ENCODE peak calls at places on chromosome X, in six cellular contexts. E is heart left ventricle, Z is fibroblast of lung, P is ascending aorta, W is cardiac muscle cell, J is tibial nerve. I is an unnamed sample.

GRCh38 chrX:80432863-80433262 is 12.6 kb downstream of the TENT5D start:
- DNase-seq in E (no peak), J (no peak), Z (no peak), W (peak), P (no peak), I (peak)

GRCh38 chrX:36978886-36979285 is 29.3 kb upstream of the FAM47C start:
- DNase-seq in Z (peak), J (no peak), W (peak), P (no peak), E (no peak), I (no peak)

GRCh38 chrX:11329016-11329415 is 35.8 kb downstream of the AMELX start:
- DNase-seq in P (no peak), E (no peak), J (no peak), Z (peak), W (no peak), I (no peak)

GRCh38 chrX:64394874-64395567 is at the start of gene MTMR8:
- DNase-seq in J (peak), E (peak), W (peak), Z (no peak), P (peak), I (peak)

GRCh38 chrX:120308558-120308957 is 2.7 kb downstream of the TMEM255A start:
- DNase-seq in E (no peak), Z (no peak), J (no peak), P (no peak), W (no peak), I (no peak)

GRCh38 chrX:131322646-131323045 is 33.5 kb upstream of the IGSF1 start:
- DNase-seq in P (no peak), Z (peak), J (no peak), E (no peak), W (no peak), I (no peak)

GRCh38 chrX:53211391-53211978 is 13.5 kb downstream of the KDM5C start:
- DNase-seq in P (no peak), E (no peak), Z (peak), J (no peak), W (no peak), I (no peak)

GRCh38 chrX:40578039-40578438 is 2.7 kb upstream of the ATP6AP2 start:
- DNase-seq in J (no peak), Z (no peak), E (no peak), W (no peak), P (no peak), I (no peak)

GRCh38 chrX:130994671-130995070 is 63.5 kb upstream of the ARHGAP36 start:
- DNase-seq in W (peak), P (no peak), Z (no peak), J (no peak), E (no peak), I (no peak)

GRCh38 chrX:66191563-66191962 is 27.5 kb downstream of the HEPH start:
- DNase-seq in J (no peak), Z (no peak), W (no peak), E (no peak), P (no peak), I (no peak)

GRCh38 chrX:41180194-41180902 is 95.1 kb downstream of the USP9X start:
- DNase-seq in J (no peak), E (no peak), Z (peak), P (peak), W (peak), I (no peak)

GRCh38 chrX:13932416-13932815 is 97.3 kb downstream of the GEMIN8 start:
- DNase-seq in J (no peak), P (no peak), W (no peak), E (no peak), Z (no peak), I (no peak)

GRCh38 chrX:136694491-136695087 is 46.6 kb downstream of the CD40LG start:
- DNase-seq in E (no peak), Z (peak), J (no peak), W (peak), P (no peak), I (no peak)

GRCh38 chrX:47573334-47574095 is 8.7 kb upstream of the TIMP1 start:
- DNase-seq in J (peak), W (peak), Z (peak), E (peak), P (peak), I (no peak)

GRCh38 chrX:39614680-39614998 is 483.1 kb downstream of the BCOR start:
- DNase-seq in J (no peak), E (no peak), Z (no peak), P (no peak), W (no peak), I (no peak)

GRCh38 chrX:39767446-39767845 is 330.3 kb downstream of the BCOR start:
- DNase-seq in E (no peak), J (no peak), Z (peak), P (no peak), W (peak), I (no peak)

GRCh38 chrX:69285881-69286545 is 120.8 kb upstream of the PJA1 start:
- DNase-seq in J (peak), W (peak), E (peak), P (peak), Z (peak), I (peak)

GRCh38 chrX:30196322-30196721 is 19.0 kb upstream of the MAGEB2 start:
- DNase-seq in W (peak), Z (peak), E (no peak), P (no peak), J (no peak), I (no peak)

GRCh38 chrX:80246273-80246672 is 174.0 kb upstream of the TENT5D start:
- DNase-seq in W (peak), Z (no peak), P (no peak), J (no peak), E (no peak), I (no peak)

GRCh38 chrX:11375614-11376119 is 82.5 kb downstream of the AMELX start:
- DNase-seq in Z (no peak), P (no peak), E (no peak), J (no peak), W (no peak), I (no peak)

GRCh38 chrX:64894454-64895038 is 81.7 kb downstream of the ZC4H2 start:
- DNase-seq in J (no peak), Z (no peak), E (no peak), P (no peak), W (no peak), I (no peak)

GRCh38 chrX:54288277-54288676 is 69.6 kb downstream of the WNK3 start:
- DNase-seq in W (peak), E (no peak), P (no peak), Z (no peak), J (no peak), I (no peak)

GRCh38 chrX:19889582-19890342 is 2.4 kb upstream of the SH3KBP1 start:
- DNase-seq in J (no peak), E (no peak), W (peak), P (no peak), Z (peak), I (no peak)

GRCh38 chrX:21881881-21882574 is 26.2 kb downstream of the YY2 start:
- DNase-seq in W (no peak), J (no peak), Z (no peak), P (no peak), E (no peak), I (no peak)

GRCh38 chrX:10677490-10677889 is 57.1 kb upstream of the MID1 start:
- DNase-seq in J (no peak), Z (peak), E (no peak), P (peak), W (peak), I (no peak)

GRCh38 chrX:65838674-65839073 is 171.2 kb downstream of the MSN start:
- DNase-seq in J (no peak), Z (no peak), P (no peak), W (no peak), E (no peak), I (no peak)

GRCh38 chrX:123093792-123094191 is 90.3 kb upstream of the GRIA3 start:
- DNase-seq in P (no peak), Z (no peak), E (no peak), W (no peak), J (no peak), I (no peak)

GRCh38 chrX:81263067-81263466 is 61.2 kb downstream of the SH3BGRL start:
- DNase-seq in E (no peak), W (no peak), J (no peak), P (no peak), Z (no peak), I (no peak)

GRCh38 chrX:107470198-107470597 is 20.7 kb downstream of the FRMPD3 start:
- DNase-seq in Z (no peak), P (no peak), E (no peak), J (no peak), W (no peak), I (no peak)
- TF ChIP-seq CTCF in Z (no peak), P (no peak), E (no peak), J (no peak), W (no peak), I (no peak)

GRCh38 chrX:134548844-134549205 is 88.9 kb downstream of the HPRT1 start:
- DNase-seq in P (no peak), J (no peak), W (no peak), Z (no peak), E (no peak), I (no peak)

GRCh38 chrX:134546187-134546586 is 86.2 kb downstream of the HPRT1 start:
- DNase-seq in P (no peak), Z (no peak), W (peak), E (no peak), J (no peak), I (no peak)

GRCh38 chrX:134545524-134545923 is 85.6 kb downstream of the HPRT1 start:
- DNase-seq in P (no peak), Z (no peak), E (no peak), W (peak), J (no peak), I (no peak)

GRCh38 chrX:134547047-134547679 is 87.2 kb downstream of the HPRT1 start:
- DNase-seq in W (peak), Z (no peak), E (no peak), J (no peak), P (no peak), I (no peak)

DNA sequence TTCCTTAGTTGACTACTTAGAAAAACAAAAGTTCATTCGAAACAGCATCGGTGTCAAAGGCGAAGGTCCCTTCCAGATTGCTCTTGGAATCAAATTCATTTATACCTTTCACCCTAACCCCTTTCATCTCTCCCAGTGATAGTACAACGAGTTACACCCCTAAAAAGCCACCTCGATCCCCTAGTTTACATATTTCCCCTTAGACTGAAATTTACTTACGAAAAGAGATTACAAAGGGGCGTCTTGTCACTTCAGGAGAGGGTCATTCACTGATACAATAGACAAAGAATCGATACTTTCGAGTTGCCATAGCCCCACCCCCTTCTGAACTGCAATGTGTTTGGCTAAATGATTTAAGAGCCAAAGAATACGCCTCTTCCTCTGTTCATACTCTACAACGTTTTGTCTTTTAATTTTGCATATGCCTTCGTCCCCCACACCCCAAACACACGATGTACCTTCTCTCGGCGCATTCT is 88.3 kb downstream of the HPRT1 start:
- DNase-seq in W (peak), Z (no peak), J (no peak), E (no peak), P (no peak), I (no peak)
- H3K4me3 ChIP-seq in W (peak), Z (peak), J (peak), E (peak), P (peak), I (peak)

GRCh38 chrX:139198936-139199335 is 331.6 kb upstream of the F9 start:
- DNase-seq in E (no peak), Z (no peak), J (no peak), P (no peak), W (no peak), I (no peak)

GRCh38 chrX:139192386-139192961 is 338.1 kb upstream of the F9 start:
- DNase-seq in Z (peak), J (no peak), W (no peak), P (no peak), E (no peak), I (no peak)

GRCh38 chrX:139196890-139197289 is 333.6 kb upstream of the F9 start:
- DNase-seq in J (no peak), E (no peak), Z (no peak), W (no peak), P (no peak), I (no peak)

GRCh38 chrX:139191746-139192385 is 338.7 kb upstream of the F9 start:
- DNase-seq in J (no peak), W (no peak), P (no peak), Z (no peak), E (no peak), I (no peak)

GRCh38 chrX:139194571-139195280 is 335.8 kb upstream of the F9 start:
- DNase-seq in W (no peak), J (no peak), P (no peak), Z (peak), E (no peak), I (peak)
- H3K27ac ChIP-seq in W (no peak), J (no peak), P (no peak), Z (no peak), E (peak), I (peak)

GRCh38 chrX:154374361-154375155 is at the start of gene FLNA:
- DNase-seq in E (no peak), J (no peak), W (peak), Z (peak), P (peak), I (no peak)
- TF ChIP-seq CTCF in E (peak), J (peak), W (no peak), Z (no peak), P (peak), I (no peak)

GRCh38 chrX:106611682-106612402 is at the start of gene RADX:
- DNase-seq in J (peak), E (peak), Z (peak), P (peak), W (peak), I (peak)

GRCh38 chrX:106611323-106611681 is 476 bp upstream of the RADX start:
- DNase-seq in Z (no peak), J (no peak), W (no peak), P (no peak), E (no peak), I (no peak)

GRCh38 chrX:106615041-106615440 is 3.3 kb downstream of the RADX start:
- DNase-seq in E (no peak), W (no peak), P (no peak), J (no peak), Z (peak), I (no peak)

GRCh38 chrX:106613277-106613676 is 1.5 kb downstream of the RADX start:
- DNase-seq in P (no peak), Z (no peak), E (no peak), J (no peak), W (no peak), I (no peak)

GRCh38 chrX:106612403-106612789 is 618 bp downstream of the RADX start:
- DNase-seq in P (no peak), W (no peak), J (no peak), Z (peak), E (no peak), I (no peak)
- H3K4me3 ChIP-seq in P (peak), W (peak), J (peak), Z (peak), E (peak), I (peak)

DNA sequence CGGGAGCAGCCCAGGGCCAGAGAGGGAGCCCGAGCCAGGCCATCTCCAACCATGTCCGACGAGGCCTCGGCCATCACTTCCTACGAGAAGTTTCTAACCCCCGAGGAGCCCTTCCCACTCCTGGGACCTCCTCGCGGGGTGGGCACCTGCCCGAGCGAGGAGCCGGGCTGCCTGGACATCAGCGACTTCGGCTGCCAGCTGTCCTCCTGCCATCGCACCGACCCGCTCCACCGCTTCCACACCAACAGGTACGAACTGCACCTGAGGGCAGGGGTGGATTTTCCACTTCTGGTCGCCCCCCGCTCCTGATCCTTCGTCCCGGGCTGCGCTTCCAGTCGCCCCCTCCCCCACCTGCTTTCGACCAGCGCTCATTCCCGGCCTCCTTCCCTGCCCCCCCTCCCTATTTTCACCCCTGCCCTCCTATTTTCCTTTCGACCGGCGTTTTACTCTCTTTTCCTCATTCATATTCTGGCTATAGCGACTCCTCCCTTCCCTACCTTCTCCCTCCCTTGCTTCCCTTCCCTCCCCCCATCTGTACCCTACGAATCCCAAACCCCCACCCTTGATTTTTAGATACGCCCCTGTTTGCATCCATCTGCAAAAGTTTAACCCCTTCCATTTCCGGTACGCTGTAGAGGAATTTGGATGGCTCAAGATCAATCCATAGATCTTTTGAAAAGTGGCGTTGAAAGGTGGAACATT is 633 bp downstream of the FAM199X start:
- DNase-seq in W (no peak), Z (no peak), E (no peak), P (no peak), J (no peak), I (no peak)
- H3K27ac ChIP-seq in W (peak), Z (peak), E (peak), P (peak), J (peak), I (peak)

I was measured in gastrocnemius medialis.